ENCODE peak calls at places on chromosomes 7 and 10, in ten cellular contexts. X is effector memory CD8-positive, alpha-beta T cell; M is stimulated activated naive CD8-positive, alpha-beta T cell treated with anti-CD3 and anti-CD28 coated beads, Interleukin-15, Interleukin-2, amounts not matched to agents 100 U/mL and 50 U/mL, for 24 hours; W is natural killer cell; L is left ventricle myocardium superior; F is activated CD8-positive, alpha-beta T cell treated with anti-CD3 and anti-CD28 coated beads for 36 hours; V is left lobe of liver; G is K562; U is activated CD4-positive, CD25-positive, alpha-beta regulatory T cell treated with anti-CD3 and anti-CD28 coated beads, Interleukin-2, amount 50 U/mL, for 24 hours; P is heart left ventricle. A is an unnamed sample.

GRCh38 chr7:140899883-140900282 is 24.8 kb downstream of the BRAF start:
- ATAC-seq in W (peak; percentile 45), X (no peak), V (peak; percentile 29), U (no peak), P (peak; percentile 66), M (no peak), G (peak; percentile 87), L (peak; percentile 61), F (no peak), A (no peak)

GRCh38 chr7:21986101-21986500 is 40.4 kb upstream of the CDCA7L start:
- ATAC-seq in M (no peak), F (no peak), L (no peak), U (no peak), X (no peak), G (no peak), V (no peak), P (no peak), W (no peak), A (no peak)

GRCh38 chr7:55100172-55100961 is 81.5 kb downstream of the EGFR start:
- ATAC-seq in F (no peak), V (peak; percentile 33), X (no peak), U (no peak), L (peak; percentile 74), M (no peak), W (no peak), G (no peak), P (peak; percentile 84), A (no peak)

GRCh38 chr10:17075510-17075909 is 54.1 kb downstream of the CUBN start:
- ATAC-seq in G (no peak), U (peak; percentile 70), P (peak; percentile 94), W (no peak), V (no peak), M (no peak), F (no peak), L (peak; percentile 73), X (no peak), A (no peak)

GRCh38 chr10:102646610-102647432 is 2.5 kb downstream of the TRIM8 start:
- ATAC-seq in X (no peak), L (peak; percentile 14), V (no peak), W (no peak), P (peak; percentile 13), U (no peak), F (no peak), M (no peak), G (no peak), A (no peak)

GRCh38 chr7:29565982-29566746 is 2.5 kb downstream of the PRR15 start:
- ATAC-seq in W (peak; percentile 30), X (no peak), F (peak; percentile 34), P (peak; percentile 41), L (peak; percentile 46), U (no peak), G (no peak), V (peak; percentile 12), M (no peak), A (no peak)

GRCh38 chr10:46546591-46547330 is 9.7 kb downstream of the GPRIN2 start:
- ATAC-seq in W (no peak), G (no peak), V (peak; percentile 13), X (no peak), F (no peak), P (no peak), L (no peak), M (no peak), U (no peak), A (no peak)

GRCh38 chr10:104076743-104077160 is 8.9 kb downstream of the COL17A1 start:
- ATAC-seq in L (peak; percentile 81), W (no peak), U (no peak), V (peak; percentile 82), P (peak; percentile 81), X (no peak), F (no peak), M (no peak), G (no peak), A (no peak)

GRCh38 chr10:98013122-98013521 is 17.3 kb downstream of the CRTAC1 start:
- ATAC-seq in G (no peak), V (no peak), M (no peak), W (no peak), U (no peak), X (no peak), F (no peak), P (no peak), L (no peak), A (no peak)

GRCh38 chr10:88826390-88826789 is 23.9 kb downstream of the LIPM start:
- ATAC-seq in M (no peak), X (no peak), U (no peak), P (no peak), L (no peak), F (peak; percentile 19), W (no peak), G (no peak), V (no peak), A (no peak)

GRCh38 chr10:24448351-24449009 is 239.5 kb downstream of the KIAA1217 start:
- ATAC-seq in U (no peak), M (no peak), P (peak; percentile 17), F (no peak), L (no peak), V (no peak), G (no peak), X (no peak), W (no peak), A (peak; percentile 54)

GRCh38 chr10:69655124-69655867 is 25.2 kb downstream of the FAM241B start:
- ATAC-seq in P (no peak), M (no peak), X (no peak), G (no peak), W (no peak), L (no peak), U (no peak), F (no peak), V (no peak), A (no peak)

GRCh38 chr7:46586406-46586805 is 665.3 kb upstream of the IGFBP3 start:
- ATAC-seq in V (no peak), U (no peak), W (no peak), P (peak; percentile 92), L (peak; percentile 86), F (no peak), G (no peak), M (no peak), X (no peak), A (no peak)

GRCh38 chr10:66176772-66177171 is 749.1 kb upstream of the LRRTM3 start:
- ATAC-seq in L (no peak), W (no peak), F (no peak), G (no peak), M (no peak), P (no peak), U (no peak), X (no peak), V (peak; percentile 45), A (no peak)

GRCh38 chr10:78977761-78978305 is 90.9 kb upstream of the ZMIZ1 start:
- ATAC-seq in P (peak; percentile 30), F (no peak), G (no peak), X (no peak), U (no peak), V (peak; percentile 2), L (no peak), W (no peak), M (no peak), A (no peak)

GRCh38 chr7:1592299-1592842 is 22.5 kb upstream of the PSMG3 start:
- ATAC-seq in U (peak; percentile 13), M (peak; percentile 17), P (no peak), L (no peak), F (peak; percentile 60), V (no peak), G (no peak), X (peak; percentile 27), W (no peak), A (peak; percentile 9)

GRCh38 chr7:131919920-131920709 is 363.7 kb upstream of the PODXL start:
- ATAC-seq in X (no peak), U (no peak), V (no peak), P (no peak), L (no peak), W (no peak), F (no peak), G (no peak), M (no peak), A (no peak)

GRCh38 chr7:50766808-50767207 is 15.9 kb downstream of the GRB10 start:
- ATAC-seq in F (no peak), M (no peak), U (no peak), W (no peak), L (no peak), X (no peak), V (no peak), P (no peak), G (no peak), A (no peak)

GRCh38 chr10:70682920-70683600 is 10.8 kb downstream of the ADAMTS14 start:
- ATAC-seq in F (peak; percentile 42), P (no peak), W (no peak), U (no peak), M (peak; percentile 36), G (peak; percentile 40), X (no peak), V (no peak), L (no peak), A (peak; percentile 64)

GRCh38 chr7:121003986-121004685 is 15.6 kb downstream of the CPED1 start:
- ATAC-seq in P (peak; percentile 86), U (no peak), W (no peak), G (no peak), L (peak; percentile 82), V (peak; percentile 92), M (no peak), F (no peak), X (no peak), A (no peak)

GRCh38 chr7:119472398-119473038 is 800.5 kb upstream of the KCND2 start:
- ATAC-seq in F (no peak), V (peak; percentile 98), G (no peak), U (no peak), W (no peak), M (no peak), L (no peak), X (no peak), P (no peak), A (no peak)

GRCh38 chr10:129397198-129397974 is 69.7 kb upstream of the MGMT start:
- ATAC-seq in X (no peak), U (no peak), L (peak; percentile 19), F (no peak), P (no peak), M (no peak), G (no peak), V (peak; percentile 40), W (no peak), A (no peak)

GRCh38 chr7:19587291-19587690 is 121.5 kb downstream of the POLR1F start:
- ATAC-seq in L (no peak), U (no peak), P (no peak), V (no peak), W (no peak), M (no peak), G (no peak), X (no peak), F (no peak), A (no peak)

GRCh38 chr7:47572101-47572460 is 9.8 kb downstream of the TNS3 start:
- ATAC-seq in X (no peak), F (no peak), G (peak; percentile 50), V (peak; percentile 42), M (no peak), U (no peak), P (peak; percentile 41), L (peak; percentile 29), W (no peak), A (no peak)

GRCh38 chr7:45962861-45963260 is 41.8 kb upstream of the IGFBP3 start:
- ATAC-seq in M (no peak), G (no peak), X (no peak), W (no peak), L (no peak), U (no peak), V (no peak), P (no peak), F (no peak), A (no peak)

GRCh38 chr7:73987298-73987697 is 40.7 kb upstream of the ELN start:
- ATAC-seq in U (no peak), L (no peak), G (no peak), F (no peak), W (no peak), P (no peak), X (no peak), V (no peak), M (no peak), A (no peak)